ENCODE peak calls at places on chromosomes 16 and 17, in seven cellular contexts. W is activated CD8-positive, alpha-beta memory T cell treated with anti-CD3 and anti-CD28 coated beads for 1 hour; X is bronchial epithelial cell; A is activated CD8-positive, alpha-beta T cell treated with anti-CD3 and anti-CD28 coated beads, Interleukin-2, amount 10 ng/mL, durations not matched to agents 7 days and 5 days; D is AML-193; G is M059J; C is EL. E is an unnamed sample.

GRCh38 chr17:64626827-64627226 is 35.3 kb downstream of the SMURF2 start:
- DNase-seq in W (no peak), X (no peak), A (no peak), D (no peak), G (no peak), C (no peak), E (no peak)

GRCh38 chr16:57999366-57999970 is 1.0 kb downstream of the ZNF319 start:
- DNase-seq in W (no peak), X (peak; percentile 44), A (peak; percentile 65), D (peak; percentile 3), G (peak; percentile 41), C (peak; percentile 44), E (no peak)

GRCh38 chr16:3727806-3728381 is 10.6 kb upstream of the TRAP1 start:
- DNase-seq in W (no peak), X (no peak), A (no peak), D (no peak), G (no peak), C (no peak), E (no peak)

GRCh38 chr16:87199901-87200300 is 117.3 kb downstream of the C16orf95 start:
- DNase-seq in W (no peak), X (no peak), A (no peak), D (no peak), G (no peak), C (no peak), E (no peak)

GRCh38 chr16:10123141-10123540 is 59.1 kb downstream of the GRIN2A start:
- DNase-seq in W (no peak), X (no peak), A (no peak), D (no peak), G (peak; percentile 72), C (peak; percentile 64), E (no peak)

GRCh38 chr17:72455562-72455961 is 334.7 kb downstream of the SOX9 start:
- DNase-seq in W (no peak), X (no peak), A (no peak), D (no peak), G (no peak), C (no peak), E (no peak)

GRCh38 chr17:61450641-61451537 is 1.3 kb upstream of the TBX4 start:
- DNase-seq in W (no peak), X (no peak), A (no peak), D (no peak), G (no peak), C (no peak), E (no peak)

GRCh38 chr17:32933881-32934280 is 5.9 kb downstream of the TMEM98 start:
- DNase-seq in W (no peak), X (no peak), A (no peak), D (no peak), G (no peak), C (peak; percentile 10), E (no peak)

GRCh38 chr16:10885246-10885645 is 8.2 kb downstream of the CIITA start:
- DNase-seq in W (no peak), X (peak; percentile 52), A (no peak), D (no peak), G (no peak), C (no peak), E (peak; percentile 64)

GRCh38 chr17:70544307-70544706 is 375.0 kb downstream of the KCNJ2 start:
- DNase-seq in W (no peak), X (no peak), A (no peak), D (no peak), G (no peak), C (no peak), E (no peak)

GRCh38 chr17:68455756-68456528 is 1.4 kb downstream of the WIPI1 start:
- DNase-seq in W (no peak), X (peak; percentile 82), A (no peak), D (peak; percentile 94), G (peak; percentile 63), C (peak; percentile 91), E (no peak)

GRCh38 chr16:46891910-46892309 is 7.7 kb downstream of the GPT2 start:
- DNase-seq in W (no peak), X (no peak), A (no peak), D (no peak), G (no peak), C (no peak), E (no peak)

GRCh38 chr16:65622161-65622560 is 500.3 kb upstream of the CDH11 start:
- DNase-seq in W (no peak), X (no peak), A (no peak), D (no peak), G (no peak), C (no peak), E (no peak)

GRCh38 chr17:14336418-14336817 is 35.5 kb downstream of the HS3ST3B1 start:
- DNase-seq in W (no peak), X (no peak), A (no peak), D (no peak), G (no peak), C (no peak), E (no peak)

GRCh38 chr16:4404967-4405696 is 11.3 kb downstream of the CORO7 start:
- DNase-seq in W (no peak), X (no peak), A (no peak), D (no peak), G (no peak), C (no peak), E (no peak)

GRCh38 chr17:68292689-68293040 is 1.4 kb downstream of the ARSG start:
- DNase-seq in W (no peak), X (no peak), A (no peak), D (peak; percentile 54), G (no peak), C (no peak), E (no peak)

GRCh38 chr16:57743458-57743857 is 7.9 kb downstream of the KATNB1 start:
- DNase-seq in W (no peak), X (no peak), A (no peak), D (no peak), G (no peak), C (no peak), E (no peak)

GRCh38 chr17:41733348-41734138 is 900 bp downstream of the HAP1 start:
- DNase-seq in W (no peak), X (no peak), A (no peak), D (no peak), G (no peak), C (no peak), E (no peak)

GRCh38 chr17:77560841-77561240 is 397.7 kb upstream of the TNRC6C start:
- DNase-seq in W (no peak), X (no peak), A (no peak), D (no peak), G (no peak), C (no peak), E (no peak)

GRCh38 chr16:53415504-53415903 is 18.8 kb upstream of the RBL2 start:
- DNase-seq in W (no peak), X (peak; percentile 21), A (no peak), D (no peak), G (peak; percentile 62), C (peak; percentile 1), E (no peak)

GRCh38 chr17:259341-259976 is 78.0 kb upstream of the DOC2B start:
- DNase-seq in W (no peak), X (no peak), A (no peak), D (no peak), G (no peak), C (no peak), E (peak; percentile 8)

GRCh38 chr16:23406546-23407240 is 46.3 kb downstream of the COG7 start:
- DNase-seq in W (no peak), X (no peak), A (no peak), D (no peak), G (no peak), C (no peak), E (no peak)

GRCh38 chr17:36947922-36948716 is 635 bp upstream of the AATF start:
- DNase-seq in W (no peak), X (no peak), A (no peak), D (no peak), G (peak; percentile 46), C (no peak), E (no peak)

GRCh38 chr16:69131167-69131748 is 1.1 kb downstream of the CHTF8 start:
- DNase-seq in W (no peak), X (no peak), A (no peak), D (peak; percentile 49), G (no peak), C (peak; percentile 38), E (no peak)

GRCh38 chr17:43779145-43780125 is 658 bp upstream of the DUSP3 start:
- DNase-seq in W (no peak), X (no peak), A (no peak), D (peak; percentile 83), G (no peak), C (peak; percentile 42), E (no peak)

GRCh38 chr17:82888583-82889495 is 49.0 kb upstream of the ZNF750 start:
- DNase-seq in W (no peak), X (peak; percentile 15), A (no peak), D (no peak), G (no peak), C (no peak), E (no peak)

GRCh38 chr17:77959216-77959925 is 868 bp downstream of the TNRC6C start:
- DNase-seq in W (no peak), X (peak; percentile 20), A (peak; percentile 58), D (no peak), G (peak; percentile 10), C (peak; percentile 22), E (peak; percentile 25)

GRCh38 chr17:418421-418751 is 65.8 kb upstream of the RPH3AL start:
- DNase-seq in W (no peak), X (no peak), A (peak; percentile 87), D (peak; percentile 50), G (no peak), C (no peak), E (no peak)

GRCh38 chr17:44108440-44109311 is 14.8 kb downstream of the HDAC5 start:
- DNase-seq in W (no peak), X (no peak), A (no peak), D (no peak), G (peak; percentile 96), C (peak; percentile 99), E (peak; percentile 77)